ENCODE peak calls at places on chromosomes 4 and X, in nine cellular contexts. N, F, K, D, Q, B, J, Z and T are unnamed samples.

GRCh38 chrX:150736478-150736877 is 43.3 kb downstream of the MTMR1 start:
- DNase-seq in F (no peak), K (no peak), N (no peak), Z (no peak), J (no peak), Q (no peak), B (no peak), D (no peak), T (no peak)

GRCh38 chr4:76532810-76533209 is 97.8 kb downstream of the SHROOM3 start:
- DNase-seq in N (no peak), Q (no peak), K (no peak), B (no peak), F (no peak), J (no peak), D (no peak), Z (no peak), T (no peak)

GRCh38 chr4:66923081-66923865 is 622.0 kb downstream of the CENPC start:
- DNase-seq in J (no peak), F (no peak), Z (no peak), B (no peak), Q (no peak), D (peak), N (no peak), K (no peak), T (no peak)

GRCh38 chr4:23904639-23905061 is 14.8 kb upstream of the PPARGC1A start:
- DNase-seq in Z (no peak), J (no peak), K (no peak), B (no peak), D (no peak), F (no peak), N (no peak), Q (no peak), T (no peak)

GRCh38 chr4:9792381-9792780 is 10.9 kb downstream of the DRD5 start:
- DNase-seq in D (no peak), N (no peak), F (no peak), K (no peak), B (no peak), Q (no peak), J (no peak), Z (no peak), T (no peak)

GRCh38 chr4:145861331-145862318 is 77.0 kb downstream of the ZNF827 start:
- DNase-seq in N (no peak), Q (no peak), D (no peak), Z (no peak), B (no peak), K (no peak), J (no peak), F (no peak), T (no peak)

GRCh38 chr4:55609393-55609821 is 17.4 kb upstream of the PDCL2 start:
- DNase-seq in Q (no peak), N (no peak), D (peak), Z (no peak), B (no peak), J (no peak), F (no peak), K (no peak), T (no peak)

GRCh38 chr4:8282742-8283141 is 13.2 kb downstream of the HTRA3 start:
- DNase-seq in K (no peak), N (no peak), Q (no peak), J (no peak), D (no peak), B (no peak), F (no peak), Z (no peak), T (no peak)

GRCh38 chrX:94107981-94108380 is 434.0 kb downstream of the FAM133A start:
- DNase-seq in B (no peak), K (no peak), Q (no peak), D (peak), F (no peak), Z (no peak), J (no peak), N (no peak), T (no peak)

GRCh38 chr4:2354760-2355159 is 63.7 kb downstream of the ZFYVE28 start:
- DNase-seq in J (no peak), K (no peak), F (no peak), N (no peak), Q (no peak), Z (no peak), B (peak), D (no peak), T (no peak)

GRCh38 chrX:111164728-111165127 is 68.7 kb downstream of the PAK3 start:
- DNase-seq in K (no peak), N (no peak), F (no peak), Z (no peak), B (no peak), J (no peak), D (peak), Q (no peak), T (no peak)

GRCh38 chrX:51837926-51838325 is 55.5 kb upstream of the MAGED1 start:
- DNase-seq in Q (no peak), K (peak), F (peak), J (no peak), Z (no peak), B (no peak), N (no peak), D (peak), T (no peak)

GRCh38 chr4:1207603-1208265 is 35.4 kb upstream of the SPON2 start:
- DNase-seq in Z (no peak), N (no peak), B (no peak), D (peak), J (peak), K (peak), Q (no peak), F (peak), T (no peak)

GRCh38 chr4:101337688-101338087 is 9.6 kb downstream of the PPP3CA start:
- DNase-seq in Q (no peak), Z (no peak), B (no peak), F (no peak), N (no peak), D (peak), J (no peak), K (no peak), T (no peak)

GRCh38 chrX:36214924-36215323 is 295.4 kb downstream of the CFAP47 start:
- DNase-seq in N (no peak), D (no peak), B (no peak), F (no peak), K (no peak), Q (no peak), J (no peak), Z (no peak), T (no peak)

GRCh38 chrX:51891821-51892551 is 1.4 kb upstream of the MAGED1 start:
- DNase-seq in B (no peak), J (peak), Z (no peak), D (peak), K (no peak), F (no peak), Q (no peak), N (no peak), T (no peak)

GRCh38 chr4:26930964-26931363 is 70.3 kb downstream of the STIM2 start:
- DNase-seq in F (no peak), Q (no peak), J (no peak), N (no peak), B (no peak), K (no peak), D (no peak), Z (no peak), T (no peak)